ENCODE peak calls at places on chromosomes 16 and 17, in ten cellular contexts. U is OCI-LY7, T is ovary, P is coronary artery, K is heart left ventricle, M is RWPE1, W is heart right ventricle, B is astrocyte of the cerebellum, X is HFFc6, E is LNCaP clone FGC. Z is an unnamed sample.

GRCh38 chr17:6366144-6366755 is 68.7 kb downstream of the AIPL1 start:
- DNase-seq in K (no peak), U (no peak), E (no peak), M (peak; percentile 32), P (no peak), W (no peak), T (no peak), X (peak; percentile 65), B (peak; percentile 1), Z (no peak)

GRCh38 chr17:80034977-80035686 is 540 bp downstream of the TBC1D16 start:
- DNase-seq in U (no peak), W (peak; percentile 30), K (no peak), B (no peak), X (peak; percentile 25), M (peak; percentile 41), T (no peak), E (no peak), P (no peak), Z (peak; percentile 62)

GRCh38 chr16:30659507-30660423 is 1.5 kb downstream of the FBRS start:
- DNase-seq in W (no peak), M (peak; percentile 12), P (no peak), K (peak; percentile 54), U (peak; percentile 26), X (no peak), B (no peak), T (peak; percentile 66), E (no peak), Z (peak; percentile 50)

GRCh38 chr17:48908047-48908843 is at the start of gene UBE2Z:
- DNase-seq in M (peak; percentile 98), E (peak; percentile 86), T (peak; percentile 93), P (peak; percentile 97), K (peak; percentile 96), W (peak; percentile 95), X (peak; percentile 87), B (peak; percentile 88), U (peak; percentile 95), Z (peak; percentile 97)

GRCh38 chr17:46773676-46774075 is 44.8 kb downstream of the WNT3 start:
- DNase-seq in W (no peak), T (no peak), K (no peak), M (no peak), B (no peak), U (no peak), E (no peak), P (no peak), X (no peak), Z (no peak)

GRCh38 chr17:20206591-20206990 is 197.4 kb downstream of the SPECC1 start:
- DNase-seq in T (no peak), B (no peak), P (no peak), M (peak; percentile 54), X (peak; percentile 26), E (peak; percentile 90), W (no peak), U (no peak), K (no peak), Z (no peak)

GRCh38 chr16:89013692-89014455 is 36.9 kb upstream of the CBFA2T3 start:
- DNase-seq in K (no peak), T (no peak), U (no peak), E (no peak), X (no peak), W (no peak), M (no peak), P (no peak), B (no peak), Z (no peak)

GRCh38 chr17:77423589-77424451 is 283.1 kb downstream of the SEC14L1 start:
- DNase-seq in P (peak; percentile 98), M (peak; percentile 74), E (peak; percentile 32), B (peak; percentile 87), X (peak; percentile 96), K (peak; percentile 92), W (peak; percentile 88), T (peak; percentile 92), U (no peak), Z (no peak)

GRCh38 chr17:50955160-50955559 is 89.0 kb upstream of the TOB1 start:
- DNase-seq in M (no peak), T (no peak), K (no peak), X (no peak), P (no peak), B (no peak), W (no peak), E (no peak), U (no peak), Z (no peak)

GRCh38 chr17:50956409-50956749 is 90.2 kb upstream of the TOB1 start:
- DNase-seq in W (no peak), E (no peak), T (no peak), M (no peak), K (no peak), B (no peak), U (no peak), P (no peak), X (no peak), Z (no peak)

GRCh38 chr17:50955667-50956120 is 89.5 kb upstream of the TOB1 start:
- DNase-seq in B (no peak), P (no peak), E (no peak), U (no peak), M (no peak), K (no peak), X (no peak), T (no peak), W (no peak), Z (no peak)

GRCh38 chr17:50957600-50958575 is 91.7 kb upstream of the TOB1 start:
- DNase-seq in X (no peak), P (no peak), E (no peak), W (no peak), B (no peak), T (no peak), M (no peak), K (no peak), U (no peak), Z (no peak)

DNA sequence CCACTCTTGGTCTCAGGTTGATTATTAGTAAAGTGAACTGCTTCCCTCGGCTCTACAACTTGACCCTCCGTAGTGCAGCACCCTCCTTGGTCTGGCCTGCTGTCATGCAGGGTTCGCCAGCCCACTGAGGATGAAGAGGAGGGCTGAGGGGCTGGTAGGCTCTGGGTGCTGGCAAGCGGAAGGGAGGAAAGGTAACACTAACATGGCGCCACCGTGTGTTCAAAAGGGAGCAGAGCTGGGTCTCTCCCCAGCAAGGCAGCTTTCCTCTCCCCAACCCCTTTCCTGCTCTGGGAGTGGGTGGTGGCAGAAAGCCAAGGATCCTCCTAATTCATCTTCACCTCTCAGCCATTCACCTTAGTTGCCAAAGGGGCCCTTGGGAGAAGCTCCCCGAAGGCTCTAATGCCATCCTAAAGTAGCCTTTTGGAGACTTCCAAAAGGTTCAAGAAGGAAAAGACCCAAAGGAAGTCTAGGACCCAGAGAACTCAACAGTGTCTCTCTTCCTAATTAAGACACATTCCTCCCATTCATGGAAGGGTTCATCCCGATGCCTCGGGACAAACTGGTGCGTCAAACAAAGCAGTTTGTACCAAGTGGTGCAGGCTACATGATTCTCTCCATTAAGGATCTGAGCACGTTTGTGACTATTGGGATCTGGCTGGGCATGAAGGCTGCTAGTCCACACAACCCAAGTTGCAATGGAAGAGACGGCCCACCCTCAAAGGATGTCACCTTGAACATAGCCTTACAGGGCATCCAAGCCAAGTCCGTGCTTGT is 90.8 kb upstream of the TOB1 start:
- DNase-seq in E (no peak), K (peak; percentile 75), W (peak; percentile 66), T (peak; percentile 70), P (no peak), X (peak; percentile 37), B (peak; percentile 22), M (peak; percentile 39), U (peak; percentile 73), Z (peak; percentile 75)
- TF ChIP-seq CTCF in E (peak; percentile 77), K (peak; percentile 81), W (peak; percentile 78), T (peak; percentile 56), P (peak; percentile 64), X (peak; percentile 90), B (peak; percentile 80), M (peak; percentile 77), U (peak; percentile 88), Z (peak; percentile 77)

DNA sequence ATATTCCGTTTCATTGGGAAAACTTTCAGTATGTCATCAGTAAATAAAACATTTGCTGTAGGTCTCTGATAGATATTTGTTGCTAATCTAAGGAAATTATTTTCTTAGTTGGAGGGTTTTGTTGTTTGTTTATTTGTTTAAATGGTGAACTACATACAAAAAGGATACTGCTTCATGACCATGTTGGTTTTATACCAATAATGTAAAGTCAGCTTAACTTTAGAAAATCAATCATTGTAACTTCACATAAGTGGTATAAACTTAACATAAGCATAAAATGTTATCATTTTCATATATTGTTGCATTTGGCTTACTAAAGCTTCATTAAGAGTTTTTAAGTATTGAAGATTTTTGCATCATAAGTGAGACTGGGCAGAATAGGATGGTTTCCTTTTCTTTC is 57.9 kb downstream of the NSRP1 start:
- DNase-seq in P (no peak), B (no peak), E (no peak), M (no peak), X (no peak), T (no peak), W (no peak), U (no peak), K (no peak), Z (no peak)
- TF ChIP-seq CTCF in P (no peak), B (no peak), E (no peak), M (no peak), X (no peak), T (no peak), W (no peak), U (no peak), K (no peak), Z (no peak)

DNA sequence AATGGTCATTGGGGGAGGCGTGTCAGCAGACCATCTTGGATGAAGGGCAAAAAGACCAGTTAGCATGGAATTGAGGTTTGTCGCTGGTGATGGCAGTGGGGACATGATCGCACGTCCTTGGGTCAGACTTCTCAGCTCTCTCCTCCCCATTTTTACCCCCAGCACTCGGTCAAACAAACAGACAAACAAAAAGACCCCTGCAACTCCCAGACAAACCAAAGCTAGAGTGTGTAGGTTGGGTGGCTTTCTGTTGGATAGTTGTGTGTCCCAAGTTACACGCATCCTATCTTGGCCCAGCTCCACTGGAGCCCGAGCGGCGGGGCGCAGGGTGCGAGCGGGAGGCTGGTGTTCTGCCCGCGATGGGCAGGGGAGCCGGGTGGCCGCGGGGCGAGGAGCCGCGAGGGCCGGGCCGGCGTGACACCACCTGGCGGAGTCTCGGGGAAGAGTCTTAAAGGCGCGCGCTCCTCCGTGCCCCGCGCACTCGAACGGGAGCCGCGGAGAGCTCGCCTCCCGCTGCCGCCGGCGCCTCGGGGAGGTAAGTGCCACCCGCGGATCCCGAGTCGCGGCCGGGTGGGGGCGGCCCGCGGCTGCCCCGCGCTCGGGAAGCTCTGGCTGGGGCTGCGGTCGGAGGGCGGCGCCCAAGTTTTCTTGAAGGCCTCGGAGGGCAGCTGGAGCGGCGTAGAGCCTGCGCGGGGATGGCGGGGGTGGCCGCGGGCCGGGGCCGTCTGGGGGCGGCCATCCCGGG is 18.5 kb upstream of the NTN1 start:
- DNase-seq in M (no peak), B (no peak), U (no peak), P (no peak), K (no peak), E (no peak), W (no peak), T (no peak), X (no peak), Z (peak; percentile 77)
- TF ChIP-seq CTCF in M (no peak), B (peak; percentile 34), U (no peak), P (no peak), K (peak; percentile 38), E (peak; percentile 37), W (peak; percentile 35), T (no peak), X (no peak), Z (no peak)

GRCh38 chr17:31393749-31394146 is 2.3 kb downstream of the RAB11FIP4 start:
- DNase-seq in M (no peak), P (peak; percentile 50), E (no peak), W (peak; percentile 0), X (no peak), T (no peak), B (no peak), U (no peak), K (no peak), Z (no peak)

GRCh38 chr17:31391496-31391949 is at the start of gene RAB11FIP4:
- DNase-seq in T (no peak), E (no peak), X (no peak), W (no peak), M (no peak), K (no peak), U (no peak), P (peak; percentile 45), B (no peak), Z (peak; percentile 62)

GRCh38 chr17:31392856-31393748 is 1.6 kb downstream of the RAB11FIP4 start:
- DNase-seq in B (no peak), E (no peak), M (no peak), X (no peak), U (no peak), P (peak; percentile 57), W (peak; percentile 2), K (no peak), T (peak; percentile 10), Z (no peak)

GRCh38 chr17:31390748-31391495 is 553 bp upstream of the RAB11FIP4 start:
- DNase-seq in U (no peak), W (no peak), P (peak; percentile 64), E (no peak), K (no peak), M (no peak), T (peak; percentile 23), X (no peak), B (no peak), Z (no peak)

DNA sequence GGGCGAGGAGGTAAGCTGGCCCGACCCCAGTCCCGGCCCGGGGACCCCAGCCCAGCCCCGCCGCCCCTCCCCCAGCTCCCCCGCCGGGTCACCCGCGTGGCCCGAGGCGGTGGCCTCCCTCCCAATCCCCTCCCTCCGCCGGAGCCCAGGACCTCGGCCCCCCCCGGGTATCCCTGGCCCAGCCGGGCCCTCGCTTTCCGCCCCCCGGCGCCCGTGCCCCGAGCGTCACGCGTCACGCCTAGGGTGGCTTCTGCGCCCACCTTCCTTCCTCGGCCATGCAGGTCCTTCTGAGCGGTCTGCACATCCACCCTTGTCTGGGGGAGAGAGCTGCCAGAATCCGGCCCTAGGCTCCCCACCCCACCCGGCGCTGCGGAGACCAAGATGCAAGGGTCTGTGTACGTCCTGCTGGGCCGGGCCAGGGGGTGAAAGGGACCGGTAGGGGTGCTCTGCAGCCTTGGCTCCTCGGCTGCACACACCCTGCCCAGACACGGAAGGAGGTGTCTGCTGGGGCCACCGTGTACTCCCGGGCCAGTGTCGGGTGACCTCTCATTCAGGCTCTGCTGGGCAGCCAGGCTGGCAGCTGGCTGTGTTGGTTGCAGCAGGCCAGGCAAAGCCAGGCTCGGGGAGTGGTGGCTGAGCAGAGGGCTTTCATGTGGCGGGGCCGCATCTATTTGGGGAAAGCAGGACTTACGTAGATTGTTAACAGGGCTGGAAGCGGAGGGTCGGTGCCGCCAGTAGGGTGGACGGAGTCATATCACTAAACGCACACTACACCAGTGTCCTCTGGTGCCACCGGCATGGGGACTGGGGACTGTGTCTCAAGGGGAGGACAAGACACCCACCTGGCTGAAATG is 754 bp downstream of the RAB11FIP4 start:
- DNase-seq in M (no peak), U (no peak), X (no peak), W (no peak), E (no peak), K (no peak), T (peak; percentile 12), P (peak; percentile 57), B (no peak), Z (no peak)
- TF ChIP-seq CTCF in M (no peak), U (no peak), X (no peak), W (no peak), E (no peak), K (no peak), T (no peak), P (no peak), B (no peak), Z (no peak)